ENCODE peak calls at places on chromosome 12, in five cellular contexts. M is ovary, C is prostate gland, I is natural killer cell, S is endothelial cell. Z is an unnamed sample.

GRCh38 chr12:132133952-132134652 is 10.0 kb downstream of the DDX51 start:
- DNase-seq in S (no peak), C (no peak), M (no peak), I (no peak), Z (no peak)

GRCh38 chr12:23055004-23055403 is 430.0 kb downstream of the ETNK1 start:
- DNase-seq in C (no peak), S (peak; percentile 58), I (no peak), M (no peak), Z (peak; percentile 55)

GRCh38 chr12:82682326-82682725 is 4.4 kb upstream of the TMTC2 start:
- DNase-seq in I (no peak), C (no peak), M (no peak), S (no peak), Z (no peak)

GRCh38 chr12:24197517-24197916 is 248.0 kb upstream of the SOX5 start:
- DNase-seq in I (no peak), S (peak; percentile 6), M (no peak), C (no peak), Z (no peak)

GRCh38 chr12:121789800-121790748 is 3.4 kb downstream of the RHOF start:
- DNase-seq in M (no peak), S (peak; percentile 70), I (peak; percentile 91), C (no peak), Z (no peak)

GRCh38 chr12:67535176-67535575 is 113.4 kb upstream of the DYRK2 start:
- DNase-seq in C (no peak), M (no peak), S (no peak), I (no peak), Z (no peak)

GRCh38 chr12:27607611-27608010 is 83.6 kb downstream of the PPFIBP1 start:
- DNase-seq in S (no peak), I (no peak), C (no peak), M (no peak), Z (no peak)

GRCh38 chr12:95996034-95996658 is at the start of gene HAL:
- DNase-seq in I (no peak), C (no peak), M (no peak), S (no peak), Z (no peak)

GRCh38 chr12:24742378-24742777 is 206.5 kb downstream of the BCAT1 start:
- DNase-seq in C (no peak), I (no peak), S (no peak), M (no peak), Z (no peak)

GRCh38 chr12:12890492-12890814 is 909 bp upstream of the GPRC5A start:
- DNase-seq in M (peak; percentile 76), C (no peak), I (no peak), S (no peak), Z (no peak)

GRCh38 chr12:113136128-113136989 is 798 bp upstream of the RASAL1 start:
- DNase-seq in C (no peak), I (no peak), M (no peak), S (no peak), Z (no peak)

GRCh38 chr12:132690112-132690511 is 2.7 kb downstream of the PXMP2 start:
- DNase-seq in M (no peak), S (no peak), C (no peak), I (no peak), Z (no peak)

GRCh38 chr12:58395470-58395869 is 454.1 kb downstream of the ATP23 start:
- DNase-seq in I (no peak), S (no peak), M (no peak), C (no peak), Z (no peak)

GRCh38 chr12:27974735-27975221 is 2.2 kb upstream of the PTHLH start:
- DNase-seq in C (no peak), I (no peak), M (no peak), S (no peak), Z (no peak)

GRCh38 chr12:100733817-100734593 is 60.6 kb upstream of the ANO4 start:
- DNase-seq in M (no peak), C (no peak), S (peak; percentile 20), I (no peak), Z (no peak)

GRCh38 chr12:46402861-46403731 is 30.5 kb upstream of the SLC38A2 start:
- DNase-seq in I (no peak), S (no peak), M (no peak), C (no peak), Z (no peak)

DNA sequence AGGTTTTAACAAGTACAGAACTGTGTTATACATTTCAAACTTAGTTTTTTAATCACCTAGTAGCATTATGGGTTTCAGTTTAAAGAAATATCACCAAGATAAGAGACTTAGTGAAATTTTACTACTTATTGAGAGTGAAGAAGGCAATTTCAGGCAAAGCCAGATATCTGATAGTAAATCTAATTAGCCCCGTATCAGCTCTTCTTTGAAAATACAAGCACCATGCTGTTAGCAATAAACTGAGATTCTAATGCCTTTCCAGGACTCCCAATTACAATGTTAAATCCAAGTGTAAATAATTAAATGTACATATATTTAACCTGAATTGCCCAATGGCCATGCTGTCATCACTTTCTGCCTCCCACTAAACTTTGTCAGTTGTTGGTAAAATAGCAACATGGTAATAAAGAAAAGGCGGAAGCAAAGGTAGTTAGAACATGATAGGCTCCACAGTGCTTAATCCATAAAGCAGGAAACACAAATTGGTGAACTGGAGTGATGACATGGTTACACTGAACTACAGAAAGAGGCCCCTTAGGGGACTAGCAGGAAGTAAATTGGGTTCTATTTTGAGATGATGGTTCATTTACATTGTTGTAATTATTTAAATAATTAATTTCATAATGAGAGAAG is 646.1 kb downstream of the C12orf50 start:
- DNase-seq in I (no peak), S (no peak), M (no peak), C (no peak), Z (no peak)
- TF ChIP-seq CTCF in I (no peak), S (no peak), M (no peak), C (no peak), Z (no peak)

DNA sequence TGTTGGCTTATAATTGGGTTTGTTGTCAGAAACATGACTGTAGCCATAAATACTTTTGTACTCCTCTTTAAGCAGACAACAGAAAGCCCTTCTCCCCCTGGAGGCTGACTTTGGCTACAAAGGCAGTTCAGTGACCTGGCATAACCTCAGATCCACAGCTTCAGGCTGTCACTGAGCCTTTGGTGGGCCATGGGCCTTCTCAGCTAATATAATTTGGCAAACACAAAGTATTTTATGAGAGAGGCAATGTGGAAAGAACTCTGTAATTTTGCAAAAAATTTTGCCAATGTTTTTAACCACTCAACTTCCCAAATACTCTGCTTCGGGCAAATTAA is 15.5 kb upstream of the MGP start:
- DNase-seq in C (no peak), M (no peak), I (no peak), S (no peak), Z (no peak)
- TF ChIP-seq CTCF in C (no peak), M (no peak), I (no peak), S (no peak), Z (no peak)

DNA sequence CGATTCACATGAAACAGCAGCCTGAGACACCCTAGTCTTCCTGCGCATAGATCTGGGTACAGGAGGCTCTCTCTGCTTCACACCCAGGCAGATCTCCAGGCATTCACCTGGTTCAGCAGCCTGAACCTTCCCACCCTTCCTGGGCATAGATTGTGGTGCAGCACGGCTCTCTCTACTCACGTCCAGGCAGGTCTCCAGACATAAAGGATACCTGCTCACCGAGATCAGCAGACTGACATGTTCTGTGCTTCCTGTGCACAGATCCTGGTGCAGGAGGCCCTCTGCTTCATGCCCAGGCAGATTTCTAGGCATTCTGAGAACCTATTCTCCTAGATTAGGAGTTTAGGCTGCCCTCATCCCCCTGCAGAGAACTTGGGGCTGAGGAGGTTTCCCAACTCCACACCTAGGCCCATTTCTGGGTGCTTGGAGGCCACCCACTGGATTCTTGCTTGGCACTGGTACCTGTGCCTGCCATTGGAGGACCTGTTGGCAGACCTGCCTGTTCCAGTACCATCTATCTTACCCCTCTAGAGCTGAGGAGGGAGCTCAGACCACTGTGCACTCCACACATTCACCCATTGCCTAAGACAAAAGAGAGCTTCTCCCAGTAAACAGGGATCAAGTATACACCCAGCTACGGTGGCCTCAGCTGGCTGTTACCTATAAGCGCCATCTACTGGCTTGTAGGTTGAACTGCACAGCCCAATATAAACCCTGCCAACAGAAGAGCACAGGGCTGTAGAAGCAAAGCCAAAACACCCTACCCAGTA is 28.0 kb upstream of the GARIN6 start:
- DNase-seq in C (no peak), S (no peak), M (no peak), I (no peak), Z (no peak)
- TF ChIP-seq CTCF in C (no peak), S (peak; percentile 72), M (no peak), I (no peak), Z (peak; percentile 47)

GRCh38 chr12:41437578-41437977 is 249.5 kb downstream of the PDZRN4 start:
- DNase-seq in C (no peak), M (no peak), S (no peak), I (no peak), Z (no peak)

GRCh38 chr12:41439858-41440257 is 251.7 kb downstream of the PDZRN4 start:
- DNase-seq in C (no peak), S (no peak), I (no peak), M (no peak), Z (no peak)

GRCh38 chr12:41441180-41441579 is 253.1 kb downstream of the PDZRN4 start:
- DNase-seq in C (no peak), M (no peak), S (no peak), I (no peak), Z (no peak)

GRCh38 chr12:41436076-41436475 is 248.0 kb downstream of the PDZRN4 start:
- DNase-seq in C (no peak), M (no peak), I (no peak), S (no peak), Z (no peak)

DNA sequence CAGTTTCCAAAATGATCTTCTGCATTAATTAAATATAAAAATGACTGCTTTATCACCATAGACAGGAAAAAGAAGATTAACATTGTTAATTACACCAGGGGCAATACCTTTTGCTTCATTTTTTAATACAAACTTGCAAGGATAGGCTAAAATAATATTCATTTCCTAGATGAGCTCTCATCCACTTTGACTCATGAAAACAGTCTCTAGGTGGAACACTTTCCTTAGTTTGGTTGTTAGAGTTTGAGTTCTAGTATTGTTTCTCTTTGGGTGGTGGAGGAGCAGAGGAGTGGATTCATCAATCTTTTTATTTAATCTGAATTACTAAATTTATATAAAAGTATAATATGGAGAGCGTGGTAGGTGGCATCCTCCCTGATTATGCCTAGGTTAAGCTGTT is 251.0 kb downstream of the PDZRN4 start:
- DNase-seq in M (no peak), S (no peak), C (no peak), I (no peak), Z (no peak)
- TF ChIP-seq CTCF in M (no peak), S (no peak), C (no peak), I (no peak), Z (no peak)

GRCh38 chr12:123391546-123392343 is 7.8 kb downstream of the KMT5A start:
- DNase-seq in M (no peak), I (no peak), S (no peak), C (no peak), Z (no peak)
- TF ChIP-seq CTCF in M (no peak), I (no peak), S (no peak), C (no peak), Z (no peak)

GRCh38 chr12:53199700-53200099 is 7.4 kb downstream of the ITGB7 start:
- DNase-seq in M (no peak), C (no peak), S (no peak), I (no peak), Z (no peak)
- TF ChIP-seq CTCF in M (no peak), C (no peak), S (no peak), I (no peak), Z (no peak)

Z was measured in progenitor cell of endocrine pancreas.